ENCODE peak calls at places on chromosomes 4 and X, in four cellular contexts. One of them, this sample, is unnamed.

GRCh38 chrX:130975947-130976346 is 72.9 kb upstream of the ENOX2 start:
- DNase-seq in H1: peak; percentile 45
- DNase-seq in H9: no peak
- DNase-seq in IMR-90: peak; percentile 48
- DNase-seq in this sample: peak; percentile 15

GRCh38 chrX:151896734-151897474 is 15.8 kb upstream of the MAGEA4 start:
- DNase-seq in IMR-90: peak; percentile 20
- DNase-seq in H1: no peak
- DNase-seq in H9: no peak
- DNase-seq in this sample: peak; percentile 39

GRCh38 chr4:184100297-184100885 is 117.3 kb downstream of the ENPP6 start:
- DNase-seq in H1: peak; percentile 94
- DNase-seq in IMR-90: peak; percentile 26
- DNase-seq in H9: peak; percentile 68
- DNase-seq in this sample: peak; percentile 59

GRCh38 chrX:110394653-110395052 is 36.0 kb downstream of the RTL9 start:
- DNase-seq in H9: no peak
- DNase-seq in IMR-90: peak; percentile 86
- DNase-seq in H1: no peak
- DNase-seq in this sample: no peak

GRCh38 chrX:1385251-1385794 is 6.6 kb downstream of the SLC25A6 start:
- DNase-seq in H9: no peak
- DNase-seq in IMR-90: no peak
- DNase-seq in H1: peak; percentile 45
- DNase-seq in this sample: no peak

GRCh38 chr4:48090621-48091020 is 43.4 kb downstream of the TXK start:
- DNase-seq in H1: no peak
- DNase-seq in IMR-90: no peak
- DNase-seq in H9: no peak
- DNase-seq in this sample: no peak

GRCh38 chrX:95878874-95879273 is 805.8 kb upstream of the DIAPH2 start:
- DNase-seq in H9: no peak
- DNase-seq in IMR-90: no peak
- DNase-seq in H1: no peak
- DNase-seq in this sample: peak; percentile 2

GRCh38 chrX:14832151-14832550 is 40.7 kb downstream of the FANCB start:
- DNase-seq in H1: no peak
- DNase-seq in IMR-90: peak; percentile 80
- DNase-seq in H9: no peak
- DNase-seq in this sample: peak; percentile 13

GRCh38 chr4:566035-566434 is 10.1 kb downstream of the TMEM271 start:
- DNase-seq in H1: no peak
- DNase-seq in H9: no peak
- DNase-seq in IMR-90: no peak
- DNase-seq in this sample: no peak

GRCh38 chr4:152540293-152540674 is 4.4 kb upstream of the FBXW7 start:
- DNase-seq in H9: peak; percentile 85
- DNase-seq in IMR-90: no peak
- DNase-seq in H1: peak; percentile 48
- DNase-seq in this sample: peak; percentile 59

GRCh38 chrX:69319376-69319775 is 154.1 kb upstream of the PJA1 start:
- DNase-seq in H1: no peak
- DNase-seq in IMR-90: no peak
- DNase-seq in H9: no peak
- DNase-seq in this sample: no peak

GRCh38 chrX:68895339-68896250 is 66.8 kb downstream of the EFNB1 start:
- DNase-seq in H9: no peak
- DNase-seq in H1: no peak
- DNase-seq in IMR-90: peak; percentile 42
- DNase-seq in this sample: peak; percentile 53

GRCh38 chrX:131675596-131676194 is 131.8 kb downstream of the OR13H1 start:
- DNase-seq in H9: peak; percentile 27
- DNase-seq in H1: no peak
- DNase-seq in IMR-90: peak; percentile 1
- DNase-seq in this sample: peak; percentile 49

GRCh38 chr4:104677122-104677521 is 182.4 kb upstream of the CXXC4 start:
- DNase-seq in H9: peak; percentile 25
- DNase-seq in IMR-90: no peak
- DNase-seq in H1: no peak
- DNase-seq in this sample: peak; percentile 43

GRCh38 chr4:4420421-4420820 is 33.5 kb downstream of the NSG1 start:
- DNase-seq in IMR-90: no peak
- DNase-seq in H1: no peak
- DNase-seq in H9: no peak
- DNase-seq in this sample: no peak

GRCh38 chr4:141102367-141102766 is 30.9 kb downstream of the RNF150 start:
- DNase-seq in H9: no peak
- DNase-seq in IMR-90: peak; percentile 80
- DNase-seq in H1: no peak
- DNase-seq in this sample: peak; percentile 31

GRCh38 chr4:3145251-3145908 is 70.9 kb downstream of the HTT start:
- DNase-seq in H9: no peak
- DNase-seq in IMR-90: peak; percentile 80
- DNase-seq in H1: no peak
- DNase-seq in this sample: no peak

GRCh38 chrX:133849676-133850075 is 135.7 kb downstream of the GPC3 start:
- DNase-seq in IMR-90: no peak
- DNase-seq in H9: no peak
- DNase-seq in H1: no peak
- DNase-seq in this sample: peak; percentile 3

GRCh38 chr4:89788243-89789072 is 48.5 kb downstream of the SNCA start:
- DNase-seq in H9: no peak
- DNase-seq in IMR-90: peak; percentile 5
- DNase-seq in H1: no peak
- DNase-seq in this sample: no peak

GRCh38 chr4:87375719-87376291 is 15.2 kb downstream of the HSD17B11 start:
- DNase-seq in IMR-90: peak; percentile 88
- DNase-seq in H9: no peak
- DNase-seq in H1: no peak
- DNase-seq in this sample: peak; percentile 63

GRCh38 chr4:165294907-165295306 is 32.6 kb upstream of the MSMO1 start:
- DNase-seq in IMR-90: no peak
- DNase-seq in H1: no peak
- DNase-seq in H9: no peak
- DNase-seq in this sample: no peak

GRCh38 chrX:53088136-53088974 is 5.6 kb upstream of the KANTR start:
- DNase-seq in IMR-90: peak; percentile 78
- DNase-seq in H9: peak; percentile 88
- DNase-seq in H1: peak; percentile 75
- DNase-seq in this sample: peak; percentile 89

GRCh38 chr4:79272761-79273160 is 53.1 kb downstream of the NAA11 start:
- DNase-seq in H1: no peak
- DNase-seq in IMR-90: no peak
- DNase-seq in H9: no peak
- DNase-seq in this sample: peak; percentile 26

GRCh38 chrX:17737707-17738001 is 361 bp downstream of the SCML1 start:
- DNase-seq in H9: no peak
- DNase-seq in IMR-90: no peak
- DNase-seq in H1: no peak
- DNase-seq in this sample: no peak

GRCh38 chr4:145805490-145805889 is 125.5 kb downstream of the C4orf51 start:
- DNase-seq in H1: no peak
- DNase-seq in H9: peak; percentile 87
- DNase-seq in IMR-90: peak; percentile 21
- DNase-seq in this sample: peak; percentile 97

GRCh38 chr4:140777894-140778293 is 21.7 kb upstream of the TBC1D9 start:
- DNase-seq in H1: no peak
- DNase-seq in H9: no peak
- DNase-seq in IMR-90: no peak
- DNase-seq in this sample: no peak

GRCh38 chr4:10664408-10664807 is 20.2 kb downstream of the CLNK start:
- DNase-seq in H9: no peak
- DNase-seq in IMR-90: peak; percentile 87
- DNase-seq in H1: no peak
- DNase-seq in this sample: no peak

GRCh38 chr4:82753238-82753637 is 45.4 kb downstream of the SCD5 start:
- DNase-seq in H9: no peak
- DNase-seq in IMR-90: no peak
- DNase-seq in H1: no peak
- DNase-seq in this sample: no peak

GRCh38 chr4:111066887-111067286 is 444.0 kb upstream of the PITX2 start:
- DNase-seq in H9: no peak
- DNase-seq in H1: no peak
- DNase-seq in IMR-90: peak; percentile 39
- DNase-seq in this sample: peak; percentile 10

GRCh38 chr4:2331043-2331420 is 69.1 kb upstream of the MXD4 start:
- DNase-seq in H1: no peak
- DNase-seq in IMR-90: no peak
- DNase-seq in H9: no peak
- DNase-seq in this sample: no peak

GRCh38 chr4:120718979-120719566 is 203.5 kb downstream of the PRDM5 start:
- DNase-seq in IMR-90: peak; percentile 49
- DNase-seq in H1: no peak
- DNase-seq in H9: peak; percentile 43
- DNase-seq in this sample: peak; percentile 69

GRCh38 chrX:19991350-19991718 is 473 bp upstream of the BCLAF3 start:
- DNase-seq in H9: no peak
- DNase-seq in H1: no peak
- DNase-seq in IMR-90: no peak
- DNase-seq in this sample: no peak
- H4K5ac ChIP-seq in H9: no peak overlapping the region
- H4K5ac ChIP-seq in H1: no peak overlapping the region
- H4K5ac ChIP-seq in IMR-90: peak overlapping the region; percentile 99
- H4K5ac ChIP-seq in this sample: no peak overlapping the region

GRCh38 chr4:71568131-71568530 is 215.7 kb downstream of the GC start:
- DNase-seq in H9: no peak
- DNase-seq in IMR-90: no peak
- DNase-seq in H1: no peak
- DNase-seq in this sample: peak; percentile 30

GRCh38 chr4:71571346-71571745 is 212.5 kb downstream of the GC start:
- DNase-seq in H9: no peak
- DNase-seq in IMR-90: no peak
- DNase-seq in H1: no peak
- DNase-seq in this sample: no peak

GRCh38 chr4:71564775-71565174 is 219.1 kb downstream of the GC start:
- DNase-seq in IMR-90: no peak
- DNase-seq in H9: no peak
- DNase-seq in H1: no peak
- DNase-seq in this sample: peak; percentile 52

GRCh38 chr4:71566856-71567255 is 217.0 kb downstream of the GC start:
- DNase-seq in H9: no peak
- DNase-seq in IMR-90: no peak
- DNase-seq in H1: no peak
- DNase-seq in this sample: peak; percentile 71

GRCh38 chr4:71570492-71570891 is 213.4 kb downstream of the GC start:
- DNase-seq in H1: no peak
- DNase-seq in IMR-90: peak; percentile 17
- DNase-seq in H9: no peak
- DNase-seq in this sample: no peak
- H3K27ac ChIP-seq in H1: no peak overlapping the region
- H3K27ac ChIP-seq in IMR-90: no peak overlapping the region
- H3K27ac ChIP-seq in H9: no peak overlapping the region
- H3K27ac ChIP-seq in this sample: no peak overlapping the region

GRCh38 chr4:148487181-148487580 is 45.0 kb upstream of the NR3C2 start:
- DNase-seq in IMR-90: peak; percentile 8
- DNase-seq in H9: no peak
- DNase-seq in H1: no peak
- DNase-seq in this sample: no peak
- H4K5ac ChIP-seq in IMR-90: no peak overlapping the region
- H4K5ac ChIP-seq in H9: no peak overlapping the region
- H4K5ac ChIP-seq in H1: no peak overlapping the region
- H4K5ac ChIP-seq in this sample: no peak overlapping the region

GRCh38 chr4:159240690-159241089 is 137.8 kb downstream of the RAPGEF2 start:
- DNase-seq in H1: no peak
- DNase-seq in IMR-90: peak; percentile 60
- DNase-seq in H9: no peak
- DNase-seq in this sample: no peak
- H3K27ac ChIP-seq in H1: no peak overlapping the region
- H3K27ac ChIP-seq in IMR-90: no peak overlapping the region
- H3K27ac ChIP-seq in H9: no peak overlapping the region
- H3K27ac ChIP-seq in this sample: no peak overlapping the region

This sample was measured in mesendoderm.